ENCODE peak calls at places on chromosomes 11 and 22, in nine cellular contexts. One of them, this sample, is unnamed.

GRCh38 chr11:65699306-65699705 is 12.7 kb upstream of the KAT5 start:
- DNase-seq in endodermal cell: no peak
- DNase-seq in GM06990: no peak
- DNase-seq in CD8-positive, alpha-beta T cell: no peak
- DNase-seq in cardiac muscle cell: no peak
- DNase-seq in AG04450: no peak
- DNase-seq in brain microvascular endothelial cell: no peak
- DNase-seq in heart left ventricle: no peak
- DNase-seq in choroid plexus epithelial cell: no peak
- DNase-seq in this sample: no peak

GRCh38 chr22:32793604-32794003 is 7.9 kb upstream of the TIMP3 start:
- DNase-seq in brain microvascular endothelial cell: no peak
- DNase-seq in choroid plexus epithelial cell: no peak
- DNase-seq in GM06990: no peak
- DNase-seq in AG04450: no peak
- DNase-seq in CD8-positive, alpha-beta T cell: no peak
- DNase-seq in heart left ventricle: no peak
- DNase-seq in endodermal cell: no peak
- DNase-seq in cardiac muscle cell: no peak
- DNase-seq in this sample: no peak

GRCh38 chr11:130131957-130132850 is 27.4 kb upstream of the ST14 start:
- DNase-seq in choroid plexus epithelial cell: peak
- DNase-seq in brain microvascular endothelial cell: peak
- DNase-seq in heart left ventricle: no peak
- DNase-seq in cardiac muscle cell: peak
- DNase-seq in GM06990: no peak
- DNase-seq in CD8-positive, alpha-beta T cell: peak
- DNase-seq in endodermal cell: peak
- DNase-seq in AG04450: peak
- DNase-seq in this sample: peak

GRCh38 chr11:122343247-122343646 is 227.2 kb upstream of the BLID start:
- DNase-seq in CD8-positive, alpha-beta T cell: no peak
- DNase-seq in AG04450: no peak
- DNase-seq in heart left ventricle: no peak
- DNase-seq in brain microvascular endothelial cell: no peak
- DNase-seq in choroid plexus epithelial cell: no peak
- DNase-seq in GM06990: no peak
- DNase-seq in cardiac muscle cell: peak
- DNase-seq in endodermal cell: no peak
- DNase-seq in this sample: no peak

GRCh38 chr11:10606536-10607208 is 38.2 kb upstream of the LYVE1 start:
- DNase-seq in GM06990: no peak
- DNase-seq in heart left ventricle: no peak
- DNase-seq in cardiac muscle cell: peak
- DNase-seq in AG04450: peak
- DNase-seq in endodermal cell: no peak
- DNase-seq in CD8-positive, alpha-beta T cell: no peak
- DNase-seq in choroid plexus epithelial cell: peak
- DNase-seq in brain microvascular endothelial cell: peak
- DNase-seq in this sample: peak

GRCh38 chr11:704799-705645 is 1.0 kb upstream of the EPS8L2 start:
- DNase-seq in brain microvascular endothelial cell: no peak
- DNase-seq in choroid plexus epithelial cell: no peak
- DNase-seq in AG04450: no peak
- DNase-seq in GM06990: no peak
- DNase-seq in heart left ventricle: no peak
- DNase-seq in CD8-positive, alpha-beta T cell: no peak
- DNase-seq in cardiac muscle cell: no peak
- DNase-seq in endodermal cell: peak
- DNase-seq in this sample: no peak

GRCh38 chr11:10308208-10308954 is 3.5 kb downstream of the ADM start:
- DNase-seq in AG04450: no peak
- DNase-seq in CD8-positive, alpha-beta T cell: no peak
- DNase-seq in brain microvascular endothelial cell: no peak
- DNase-seq in endodermal cell: peak
- DNase-seq in choroid plexus epithelial cell: peak
- DNase-seq in heart left ventricle: no peak
- DNase-seq in cardiac muscle cell: peak
- DNase-seq in GM06990: no peak
- DNase-seq in this sample: no peak

GRCh38 chr11:36306888-36307287 is 10.8 kb downstream of the PRR5L start:
- DNase-seq in cardiac muscle cell: peak
- DNase-seq in GM06990: no peak
- DNase-seq in choroid plexus epithelial cell: peak
- DNase-seq in endodermal cell: peak
- DNase-seq in CD8-positive, alpha-beta T cell: no peak
- DNase-seq in brain microvascular endothelial cell: no peak
- DNase-seq in AG04450: no peak
- DNase-seq in heart left ventricle: no peak
- DNase-seq in this sample: no peak

GRCh38 chr11:25319068-25319467 is 822.2 kb downstream of the LUZP2 start:
- DNase-seq in AG04450: no peak
- DNase-seq in heart left ventricle: no peak
- DNase-seq in choroid plexus epithelial cell: no peak
- DNase-seq in GM06990: no peak
- DNase-seq in CD8-positive, alpha-beta T cell: no peak
- DNase-seq in brain microvascular endothelial cell: no peak
- DNase-seq in endodermal cell: no peak
- DNase-seq in cardiac muscle cell: no peak
- DNase-seq in this sample: no peak

GRCh38 chr22:17258015-17258827 is 39.0 kb upstream of the ADA2 start:
- DNase-seq in cardiac muscle cell: peak
- DNase-seq in CD8-positive, alpha-beta T cell: peak
- DNase-seq in GM06990: peak
- DNase-seq in choroid plexus epithelial cell: peak
- DNase-seq in endodermal cell: peak
- DNase-seq in heart left ventricle: peak
- DNase-seq in AG04450: no peak
- DNase-seq in brain microvascular endothelial cell: no peak
- DNase-seq in this sample: peak

DNA sequence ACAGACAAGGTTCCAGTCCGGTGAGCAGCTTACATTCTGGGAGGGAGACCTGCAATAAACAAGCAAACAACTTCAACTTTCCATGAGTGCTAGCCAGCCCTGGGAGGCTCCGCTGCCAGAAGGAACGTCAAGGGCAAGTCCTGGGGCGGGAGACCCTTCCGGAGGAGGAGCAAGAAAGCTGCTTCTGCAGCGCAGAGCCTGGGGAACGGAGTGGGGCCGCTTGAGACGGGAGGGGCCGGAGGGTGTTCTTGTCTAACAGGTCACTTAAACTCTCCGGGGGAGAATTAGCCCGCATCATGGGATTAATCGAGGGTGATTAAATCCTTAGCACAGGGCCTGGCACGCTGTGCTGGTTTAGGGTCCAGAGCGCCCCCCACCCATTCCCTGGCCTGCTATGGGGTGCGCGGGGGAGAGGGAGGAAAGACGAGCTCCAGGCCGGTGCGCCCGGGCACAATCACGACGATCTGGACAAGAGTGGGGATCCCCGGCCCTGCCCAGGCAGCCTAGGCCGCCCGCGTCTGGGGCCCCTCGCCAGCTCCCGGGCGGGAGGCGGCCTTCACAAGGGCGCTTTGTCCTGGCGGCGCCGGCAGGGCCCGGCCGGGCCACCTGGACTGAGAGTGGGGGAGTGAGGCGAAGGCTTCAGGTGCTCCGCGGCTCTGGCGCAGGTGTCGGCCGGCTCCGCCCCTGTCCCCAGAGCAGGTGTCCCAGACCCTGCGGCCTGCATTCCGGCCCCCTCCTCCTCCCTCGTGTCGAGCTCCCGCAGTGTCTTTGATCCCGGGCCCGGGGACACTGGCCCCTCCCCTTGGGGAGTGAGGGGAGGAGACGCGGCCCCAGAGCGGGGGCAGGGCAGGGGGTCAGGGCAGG is 663 bp upstream of the LARGE2 start:
- DNase-seq in endodermal cell: peak
- DNase-seq in CD8-positive, alpha-beta T cell: no peak
- DNase-seq in choroid plexus epithelial cell: no peak
- DNase-seq in brain microvascular endothelial cell: no peak
- DNase-seq in GM06990: no peak
- DNase-seq in AG04450: no peak
- DNase-seq in heart left ventricle: no peak
- DNase-seq in cardiac muscle cell: no peak
- DNase-seq in this sample: no peak
- TF ChIP-seq CTCF in endodermal cell: no peak
- TF ChIP-seq CTCF in CD8-positive, alpha-beta T cell: no peak
- TF ChIP-seq CTCF in choroid plexus epithelial cell: no peak
- TF ChIP-seq CTCF in brain microvascular endothelial cell: no peak
- TF ChIP-seq CTCF in GM06990: no peak
- TF ChIP-seq CTCF in AG04450: no peak
- TF ChIP-seq CTCF in heart left ventricle: no peak
- TF ChIP-seq CTCF in cardiac muscle cell: no peak
- TF ChIP-seq CTCF in this sample: no peak

GRCh38 chr11:63567044-63567840 is 4.1 kb upstream of the PLAAT2 start:
- DNase-seq in brain microvascular endothelial cell: peak
- DNase-seq in choroid plexus epithelial cell: peak
- DNase-seq in heart left ventricle: peak
- DNase-seq in GM06990: peak
- DNase-seq in cardiac muscle cell: peak
- DNase-seq in endodermal cell: no peak
- DNase-seq in CD8-positive, alpha-beta T cell: peak
- DNase-seq in AG04450: peak
- DNase-seq in this sample: peak

GRCh38 chr11:63573881-63574855 is 11.0 kb upstream of the PLAAT2 start:
- DNase-seq in choroid plexus epithelial cell: peak
- DNase-seq in AG04450: peak
- DNase-seq in endodermal cell: no peak
- DNase-seq in GM06990: no peak
- DNase-seq in heart left ventricle: peak
- DNase-seq in CD8-positive, alpha-beta T cell: peak
- DNase-seq in brain microvascular endothelial cell: peak
- DNase-seq in cardiac muscle cell: peak
- DNase-seq in this sample: peak

GRCh38 chr11:63569570-63569969 is 6.4 kb upstream of the PLAAT2 start:
- DNase-seq in choroid plexus epithelial cell: no peak
- DNase-seq in CD8-positive, alpha-beta T cell: no peak
- DNase-seq in heart left ventricle: no peak
- DNase-seq in brain microvascular endothelial cell: no peak
- DNase-seq in AG04450: no peak
- DNase-seq in endodermal cell: no peak
- DNase-seq in GM06990: no peak
- DNase-seq in cardiac muscle cell: no peak
- DNase-seq in this sample: no peak

GRCh38 chr11:63574856-63575602 is 11.8 kb upstream of the PLAAT2 start:
- DNase-seq in cardiac muscle cell: peak
- DNase-seq in choroid plexus epithelial cell: peak
- DNase-seq in brain microvascular endothelial cell: no peak
- DNase-seq in AG04450: no peak
- DNase-seq in CD8-positive, alpha-beta T cell: no peak
- DNase-seq in heart left ventricle: peak
- DNase-seq in GM06990: no peak
- DNase-seq in endodermal cell: no peak
- DNase-seq in this sample: no peak

DNA sequence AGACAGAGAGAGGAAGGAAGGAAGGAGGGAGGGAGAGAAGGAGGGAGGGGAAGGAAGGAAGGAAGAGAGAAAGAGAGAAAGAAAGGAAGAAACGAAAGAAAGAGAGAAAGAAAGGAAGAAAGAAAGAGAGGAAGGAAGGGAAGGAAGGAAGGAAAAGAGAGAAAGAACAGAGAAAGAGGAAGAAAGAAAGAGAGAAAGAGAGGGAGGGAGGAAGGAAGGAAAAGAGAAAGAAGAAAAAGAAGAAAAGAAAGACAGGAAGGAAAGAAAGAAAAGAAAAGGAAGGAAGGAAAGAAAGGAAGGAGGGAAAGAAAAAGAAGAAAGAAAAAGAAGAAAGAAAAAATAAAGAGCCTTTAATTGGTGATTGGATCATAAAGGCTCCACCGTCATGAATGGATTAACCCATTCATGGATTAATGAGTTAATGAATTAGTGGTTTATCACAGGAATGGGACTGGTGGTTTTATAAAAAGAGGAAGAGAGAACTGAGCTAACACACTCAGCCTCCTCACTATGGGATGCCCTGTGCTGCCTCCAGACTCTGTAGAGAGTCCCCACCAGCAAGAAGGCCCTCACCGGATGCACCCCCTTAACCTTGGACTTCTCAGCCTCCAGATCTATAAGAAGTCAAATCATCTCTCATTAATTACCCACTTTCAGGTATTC is 9.0 kb upstream of the PLAAT2 start:
- DNase-seq in CD8-positive, alpha-beta T cell: no peak
- DNase-seq in heart left ventricle: no peak
- DNase-seq in choroid plexus epithelial cell: no peak
- DNase-seq in brain microvascular endothelial cell: no peak
- DNase-seq in AG04450: no peak
- DNase-seq in endodermal cell: no peak
- DNase-seq in cardiac muscle cell: no peak
- DNase-seq in GM06990: no peak
- DNase-seq in this sample: peak
- H3K4me3 ChIP-seq in CD8-positive, alpha-beta T cell: no peak
- H3K4me3 ChIP-seq in heart left ventricle: no peak
- H3K4me3 ChIP-seq in choroid plexus epithelial cell: no peak
- H3K4me3 ChIP-seq in brain microvascular endothelial cell: no peak
- H3K4me3 ChIP-seq in AG04450: no peak
- H3K4me3 ChIP-seq in endodermal cell: no peak
- H3K4me3 ChIP-seq in cardiac muscle cell: no peak
- H3K4me3 ChIP-seq in GM06990: no peak
- H3K4me3 ChIP-seq in this sample: no peak

GRCh38 chr11:13448876-13449275 is 14.1 kb downstream of the BTBD10 start:
- DNase-seq in choroid plexus epithelial cell: peak
- DNase-seq in endodermal cell: no peak
- DNase-seq in AG04450: no peak
- DNase-seq in CD8-positive, alpha-beta T cell: no peak
- DNase-seq in heart left ventricle: peak
- DNase-seq in brain microvascular endothelial cell: no peak
- DNase-seq in GM06990: no peak
- DNase-seq in cardiac muscle cell: peak
- DNase-seq in this sample: no peak
- TF ChIP-seq CTCF in choroid plexus epithelial cell: no peak
- TF ChIP-seq CTCF in endodermal cell: no peak
- TF ChIP-seq CTCF in AG04450: no peak
- TF ChIP-seq CTCF in CD8-positive, alpha-beta T cell: no peak
- TF ChIP-seq CTCF in heart left ventricle: no peak
- TF ChIP-seq CTCF in brain microvascular endothelial cell: no peak
- TF ChIP-seq CTCF in GM06990: no peak
- TF ChIP-seq CTCF in cardiac muscle cell: no peak
- TF ChIP-seq CTCF in this sample: no peak

DNA sequence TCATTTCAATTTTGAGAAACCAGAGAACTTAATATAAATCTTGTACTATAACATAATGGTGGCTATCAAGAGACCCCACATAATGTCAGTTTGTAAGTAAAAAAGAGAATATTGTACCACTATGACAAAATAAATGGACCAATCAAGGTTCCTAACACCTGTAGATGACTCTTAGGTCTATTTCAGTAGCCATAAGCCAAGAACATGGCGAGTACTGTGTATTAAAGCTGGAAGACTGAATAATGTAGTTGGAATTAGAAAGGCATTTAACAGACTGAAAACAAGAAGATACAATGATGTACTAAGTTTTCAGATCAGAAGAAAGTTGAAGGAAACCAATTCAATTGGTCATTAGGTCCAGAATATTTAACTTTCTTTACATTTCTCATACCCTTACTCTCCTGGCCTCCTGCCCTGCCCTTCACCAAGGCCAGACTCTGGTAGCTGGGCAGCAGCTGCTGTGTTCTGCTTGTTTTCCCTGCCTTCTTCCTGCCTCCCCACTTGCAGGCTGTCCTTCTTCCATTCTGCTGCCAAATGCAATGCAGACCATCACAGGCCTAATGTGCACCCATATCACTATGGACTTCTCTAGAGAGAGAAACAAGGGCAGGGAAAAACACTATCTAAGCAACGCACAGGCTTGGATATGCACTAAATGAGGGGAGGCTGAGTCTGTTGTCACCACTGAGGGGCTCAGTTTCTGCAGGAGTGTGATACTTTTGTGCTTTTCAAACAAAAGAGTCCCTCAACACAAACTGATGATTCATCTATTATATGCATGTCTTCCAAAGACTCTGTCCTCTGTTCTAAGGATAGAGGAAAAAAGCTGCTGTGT is 60.1 kb downstream of the RAB30 start:
- DNase-seq in endodermal cell: no peak
- DNase-seq in CD8-positive, alpha-beta T cell: no peak
- DNase-seq in choroid plexus epithelial cell: no peak
- DNase-seq in AG04450: no peak
- DNase-seq in GM06990: no peak
- DNase-seq in heart left ventricle: peak
- DNase-seq in brain microvascular endothelial cell: no peak
- DNase-seq in cardiac muscle cell: no peak
- DNase-seq in this sample: no peak
- H3K4me3 ChIP-seq in endodermal cell: no peak
- H3K4me3 ChIP-seq in CD8-positive, alpha-beta T cell: no peak
- H3K4me3 ChIP-seq in choroid plexus epithelial cell: no peak
- H3K4me3 ChIP-seq in AG04450: no peak
- H3K4me3 ChIP-seq in GM06990: no peak
- H3K4me3 ChIP-seq in heart left ventricle: no peak
- H3K4me3 ChIP-seq in brain microvascular endothelial cell: no peak
- H3K4me3 ChIP-seq in cardiac muscle cell: no peak
- H3K4me3 ChIP-seq in this sample: no peak